ENCODE peak calls at places on chromosomes 16 and 17, in five cellular contexts. One of them, this sample, is unnamed.

GRCh38 chr16:6888536-6888935 is 444.1 kb upstream of the RBFOX1 start:
- DNase-seq in IMR-90: no peak
- DNase-seq in GM23338: no peak
- DNase-seq in OCI-LY7: no peak
- DNase-seq in K562: no peak
- DNase-seq in this sample: no peak

GRCh38 chr16:86884256-86884655 is 305.9 kb downstream of the FOXL1 start:
- DNase-seq in GM23338: peak; percentile 19
- DNase-seq in K562: no peak
- DNase-seq in OCI-LY7: no peak
- DNase-seq in IMR-90: no peak
- DNase-seq in this sample: no peak

GRCh38 chr16:73092236-73092781 is 44.4 kb upstream of the ZFHX3 start:
- DNase-seq in GM23338: no peak
- DNase-seq in IMR-90: no peak
- DNase-seq in K562: no peak
- DNase-seq in OCI-LY7: no peak
- DNase-seq in this sample: peak; percentile 52

GRCh38 chr17:1626333-1626732 is 2.3 kb downstream of the SLC43A2 start:
- DNase-seq in IMR-90: no peak
- DNase-seq in GM23338: no peak
- DNase-seq in OCI-LY7: no peak
- DNase-seq in K562: no peak
- DNase-seq in this sample: no peak

GRCh38 chr17:57045868-57046671 is 39.0 kb upstream of the AKAP1 start:
- DNase-seq in OCI-LY7: no peak
- DNase-seq in IMR-90: no peak
- DNase-seq in K562: no peak
- DNase-seq in GM23338: peak; percentile 44
- DNase-seq in this sample: no peak

GRCh38 chr17:31425646-31426045 is 34.2 kb downstream of the RAB11FIP4 start:
- DNase-seq in OCI-LY7: no peak
- DNase-seq in K562: no peak
- DNase-seq in GM23338: peak; percentile 45
- DNase-seq in IMR-90: no peak
- DNase-seq in this sample: no peak

GRCh38 chr17:13792314-13792713 is 190.6 kb upstream of the HS3ST3A1 start:
- DNase-seq in OCI-LY7: no peak
- DNase-seq in GM23338: no peak
- DNase-seq in IMR-90: peak; percentile 34
- DNase-seq in K562: no peak
- DNase-seq in this sample: no peak

GRCh38 chr16:87324411-87325275 is 7.5 kb upstream of the C16orf95 start:
- DNase-seq in OCI-LY7: peak; percentile 62
- DNase-seq in GM23338: peak; percentile 81
- DNase-seq in K562: peak; percentile 76
- DNase-seq in IMR-90: peak; percentile 10
- DNase-seq in this sample: peak; percentile 28

GRCh38 chr17:20189322-20189721 is 180.2 kb downstream of the SPECC1 start:
- DNase-seq in OCI-LY7: no peak
- DNase-seq in IMR-90: peak; percentile 68
- DNase-seq in GM23338: no peak
- DNase-seq in K562: peak; percentile 44
- DNase-seq in this sample: no peak

GRCh38 chr17:8479431-8479947 is 43.8 kb downstream of the NDEL1 start:
- DNase-seq in OCI-LY7: no peak
- DNase-seq in IMR-90: peak; percentile 71
- DNase-seq in GM23338: no peak
- DNase-seq in K562: no peak
- DNase-seq in this sample: no peak

GRCh38 chr17:8264836-8265542 is 15.9 kb downstream of the PFAS start:
- DNase-seq in OCI-LY7: no peak
- DNase-seq in K562: no peak
- DNase-seq in IMR-90: no peak
- DNase-seq in GM23338: no peak
- DNase-seq in this sample: no peak

GRCh38 chr17:58710948-58711552 is 18.6 kb downstream of the RAD51C start:
- DNase-seq in OCI-LY7: peak; percentile 70
- DNase-seq in IMR-90: peak; percentile 69
- DNase-seq in GM23338: peak; percentile 90
- DNase-seq in K562: peak; percentile 23
- DNase-seq in this sample: peak; percentile 73

GRCh38 chr17:11330871-11331270 is 89.9 kb downstream of the SHISA6 start:
- DNase-seq in OCI-LY7: no peak
- DNase-seq in IMR-90: peak; percentile 1
- DNase-seq in K562: no peak
- DNase-seq in GM23338: no peak
- DNase-seq in this sample: no peak

GRCh38 chr17:67223924-67224323 is 21.1 kb downstream of the HELZ start:
- DNase-seq in GM23338: no peak
- DNase-seq in IMR-90: no peak
- DNase-seq in K562: peak; percentile 69
- DNase-seq in OCI-LY7: no peak
- DNase-seq in this sample: no peak

GRCh38 chr17:72477529-72477928 is 356.7 kb downstream of the SOX9 start:
- DNase-seq in K562: no peak
- DNase-seq in GM23338: no peak
- DNase-seq in OCI-LY7: no peak
- DNase-seq in IMR-90: no peak
- DNase-seq in this sample: no peak

GRCh38 chr16:86515420-86515779 is 5.1 kb downstream of the FOXF1 start:
- DNase-seq in K562: no peak
- DNase-seq in GM23338: peak; percentile 82
- DNase-seq in IMR-90: peak; percentile 28
- DNase-seq in OCI-LY7: no peak
- DNase-seq in this sample: no peak

GRCh38 chr16:68215302-68215701 is 20.6 kb downstream of the ESRP2 start:
- DNase-seq in IMR-90: no peak
- DNase-seq in K562: no peak
- DNase-seq in GM23338: no peak
- DNase-seq in OCI-LY7: no peak
- DNase-seq in this sample: no peak

GRCh38 chr16:68219708-68220378 is 16.1 kb downstream of the ESRP2 start:
- DNase-seq in GM23338: no peak
- DNase-seq in OCI-LY7: no peak
- DNase-seq in IMR-90: no peak
- DNase-seq in K562: no peak
- DNase-seq in this sample: no peak

GRCh38 chr16:68216240-68216639 is 19.7 kb downstream of the ESRP2 start:
- DNase-seq in K562: no peak
- DNase-seq in OCI-LY7: no peak
- DNase-seq in GM23338: no peak
- DNase-seq in IMR-90: no peak
- DNase-seq in this sample: peak; percentile 44

DNA sequence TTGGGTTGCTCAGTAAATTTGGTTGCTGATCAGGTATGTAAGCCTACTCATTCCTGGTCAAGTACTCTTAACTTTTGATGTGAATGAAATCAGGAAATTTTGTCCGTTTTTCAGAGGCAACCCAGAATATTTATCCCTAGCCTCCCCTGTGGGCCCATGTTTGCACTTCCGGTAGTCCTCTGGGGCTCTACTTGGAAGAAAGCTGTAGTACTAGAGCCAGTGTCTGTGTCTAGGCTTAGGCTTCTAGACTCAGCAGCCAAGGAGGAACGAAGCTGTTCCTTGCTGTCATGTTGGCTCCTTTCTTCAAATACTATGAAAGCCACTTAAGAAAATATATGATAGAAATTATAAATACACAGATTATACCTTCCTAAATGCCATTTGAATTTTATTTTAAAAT is 21.2 kb downstream of the ESRP2 start:
- DNase-seq in K562: no peak
- DNase-seq in IMR-90: no peak
- DNase-seq in OCI-LY7: no peak
- DNase-seq in GM23338: no peak
- DNase-seq in this sample: no peak
- H3K36me3 ChIP-seq in K562: peaks cover 40% of the 10 kb centered on the region
- H3K36me3 ChIP-seq in IMR-90: peaks cover 2% of the 10 kb centered on the region
- H3K36me3 ChIP-seq in OCI-LY7: peaks cover 41% of the 10 kb centered on the region
- H3K36me3 ChIP-seq in GM23338: no peaks in the 10 kb centered on the region
- H3K36me3 ChIP-seq in this sample: no peaks in the 10 kb centered on the region

GRCh38 chr16:74892574-74893461 is 92.1 kb downstream of the WDR59 start:
- DNase-seq in IMR-90: no peak
- DNase-seq in K562: no peak
- DNase-seq in OCI-LY7: no peak
- DNase-seq in GM23338: no peak
- DNase-seq in this sample: no peak
- H3K36me3 ChIP-seq in IMR-90: peaks cover 27% of the 10 kb centered on the region
- H3K36me3 ChIP-seq in K562: peaks cover 78% of the 10 kb centered on the region
- H3K36me3 ChIP-seq in OCI-LY7: peaks cover 63% of the 10 kb centered on the region
- H3K36me3 ChIP-seq in GM23338: peaks cover 9% of the 10 kb centered on the region
- H3K36me3 ChIP-seq in this sample: peaks cover 18% of the 10 kb centered on the region

GRCh38 chr16:4361944-4362311 is 9.7 kb upstream of the VASN start:
- DNase-seq in K562: no peak
- DNase-seq in OCI-LY7: no peak
- DNase-seq in IMR-90: no peak
- DNase-seq in GM23338: no peak
- DNase-seq in this sample: no peak

GRCh38 chr16:4361033-4361943 is 10.2 kb upstream of the PAM16 start:
- DNase-seq in K562: no peak
- DNase-seq in OCI-LY7: no peak
- DNase-seq in IMR-90: no peak
- DNase-seq in GM23338: no peak
- DNase-seq in this sample: no peak

GRCh38 chr16:4364196-4365013 is 7.2 kb upstream of the VASN start:
- DNase-seq in K562: no peak
- DNase-seq in OCI-LY7: no peak
- DNase-seq in IMR-90: no peak
- DNase-seq in GM23338: no peak
- DNase-seq in this sample: no peak

GRCh38 chr16:4360538-4361021 is 9.5 kb upstream of the PAM16 start:
- DNase-seq in IMR-90: no peak
- DNase-seq in K562: peak; percentile 71
- DNase-seq in GM23338: no peak
- DNase-seq in OCI-LY7: no peak
- DNase-seq in this sample: no peak

DNA sequence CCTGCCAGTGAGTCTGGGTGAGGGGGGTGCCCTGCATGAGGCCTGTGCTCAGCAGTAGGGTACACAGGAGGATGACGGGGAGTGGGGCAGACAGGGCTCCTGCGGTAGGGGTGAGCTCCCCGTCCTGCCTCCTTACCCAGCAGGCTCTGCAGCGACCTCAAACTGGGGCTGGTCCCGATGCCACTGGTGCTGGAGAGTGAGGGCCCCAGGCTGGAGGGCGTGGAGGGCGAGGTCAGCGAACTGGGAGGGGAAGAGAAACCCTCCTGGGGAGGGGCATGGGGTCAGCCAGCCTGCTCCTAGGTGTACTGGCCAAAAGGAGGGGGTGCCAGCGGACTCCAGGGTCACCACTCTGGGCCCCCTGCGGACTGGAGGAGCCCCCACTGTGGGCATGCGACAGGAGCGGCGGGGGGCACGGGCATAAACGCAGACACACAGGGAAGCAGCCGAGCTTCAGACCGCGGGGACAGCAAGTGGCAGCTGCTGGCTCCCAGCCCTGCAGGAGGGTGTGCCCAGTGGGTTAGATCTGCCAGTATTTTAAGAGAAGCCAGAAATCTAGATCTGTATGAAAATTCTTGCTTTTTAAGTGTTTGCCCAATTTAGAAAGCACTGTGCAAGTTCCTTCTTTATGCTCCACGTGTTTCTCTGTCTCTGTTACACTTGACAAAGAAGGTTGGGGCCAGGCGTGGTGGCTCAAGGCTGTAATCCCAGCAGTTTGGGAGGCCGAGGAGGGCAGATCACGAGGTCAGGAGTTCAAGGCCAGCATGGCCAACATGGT is 9.0 kb upstream of the VASN start:
- DNase-seq in GM23338: no peak
- DNase-seq in OCI-LY7: peak; percentile 16
- DNase-seq in K562: no peak
- DNase-seq in IMR-90: no peak
- DNase-seq in this sample: no peak
- H3K36me3 ChIP-seq in GM23338: no peaks in the 10 kb centered on the region
- H3K36me3 ChIP-seq in OCI-LY7: peaks cover 83% of the 10 kb centered on the region
- H3K36me3 ChIP-seq in K562: peaks cover 65% of the 10 kb centered on the region
- H3K36me3 ChIP-seq in IMR-90: peaks cover 6% of the 10 kb centered on the region
- H3K36me3 ChIP-seq in this sample: peaks cover 26% of the 10 kb centered on the region

DNA sequence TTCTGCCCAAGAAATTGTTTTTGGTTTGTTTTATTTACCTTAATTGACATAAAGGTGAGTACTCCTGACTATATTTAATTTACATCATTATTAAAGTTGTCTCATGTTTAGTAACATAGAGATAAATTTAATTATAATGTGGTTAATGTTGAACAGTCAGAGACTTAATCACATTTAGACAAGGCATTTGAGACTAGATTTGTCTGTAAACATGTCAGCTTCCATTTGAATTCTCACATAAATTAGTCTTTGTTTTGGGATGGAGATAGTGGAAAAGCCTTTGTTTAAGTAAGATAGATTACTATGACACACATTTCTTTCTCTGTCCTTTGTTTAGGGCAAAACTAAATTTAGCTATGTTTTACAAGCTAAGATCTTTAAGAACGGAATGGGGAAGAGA is 18.5 kb upstream of the BCAS3 start:
- DNase-seq in OCI-LY7: no peak
- DNase-seq in GM23338: no peak
- DNase-seq in K562: no peak
- DNase-seq in IMR-90: no peak
- DNase-seq in this sample: no peak
- H3K36me3 ChIP-seq in OCI-LY7: peaks cover 42% of the 10 kb centered on the region
- H3K36me3 ChIP-seq in GM23338: peaks cover 6% of the 10 kb centered on the region
- H3K36me3 ChIP-seq in K562: peaks cover 32% of the 10 kb centered on the region
- H3K36me3 ChIP-seq in IMR-90: peaks cover 8% of the 10 kb centered on the region
- H3K36me3 ChIP-seq in this sample: peaks cover 2% of the 10 kb centered on the region

GRCh38 chr16:70320121-70320520 is 21.1 kb downstream of the DDX19B start:
- DNase-seq in K562: no peak
- DNase-seq in GM23338: no peak
- DNase-seq in IMR-90: no peak
- DNase-seq in OCI-LY7: no peak
- DNase-seq in this sample: no peak
- H3K36me3 ChIP-seq in K562: peaks cover 22% of the 10 kb centered on the region
- H3K36me3 ChIP-seq in GM23338: peaks cover 28% of the 10 kb centered on the region
- H3K36me3 ChIP-seq in IMR-90: peaks cover 31% of the 10 kb centered on the region
- H3K36me3 ChIP-seq in OCI-LY7: peaks cover 19% of the 10 kb centered on the region
- H3K36me3 ChIP-seq in this sample: no peaks in the 10 kb centered on the region

GRCh38 chr16:31225193-31225592 is 8.3 kb upstream of the PYDC1 start:
- DNase-seq in GM23338: no peak
- DNase-seq in OCI-LY7: no peak
- DNase-seq in K562: peak; percentile 27
- DNase-seq in IMR-90: no peak
- DNase-seq in this sample: no peak

GRCh38 chr16:31221357-31222160 is 4.6 kb upstream of the PYDC1 start:
- DNase-seq in OCI-LY7: no peak
- DNase-seq in IMR-90: no peak
- DNase-seq in K562: no peak
- DNase-seq in GM23338: no peak
- DNase-seq in this sample: no peak

GRCh38 chr16:31224092-31224955 is 7.4 kb upstream of the PYDC1 start:
- DNase-seq in IMR-90: no peak
- DNase-seq in OCI-LY7: no peak
- DNase-seq in K562: peak; percentile 7
- DNase-seq in GM23338: peak; percentile 43
- DNase-seq in this sample: no peak

GRCh38 chr16:31219154-31219741 is 2.3 kb upstream of the PYDC1 start:
- DNase-seq in IMR-90: no peak
- DNase-seq in K562: no peak
- DNase-seq in OCI-LY7: no peak
- DNase-seq in GM23338: no peak
- DNase-seq in this sample: no peak

GRCh38 chr16:31223044-31223443 is 6.1 kb upstream of the PYDC1 start:
- DNase-seq in IMR-90: no peak
- DNase-seq in GM23338: no peak
- DNase-seq in OCI-LY7: no peak
- DNase-seq in K562: peak; percentile 11
- DNase-seq in this sample: no peak
- H3K36me3 ChIP-seq in IMR-90: no peaks in the 10 kb centered on the region
- H3K36me3 ChIP-seq in GM23338: no peaks in the 10 kb centered on the region
- H3K36me3 ChIP-seq in OCI-LY7: no peaks in the 10 kb centered on the region
- H3K36me3 ChIP-seq in K562: no peaks in the 10 kb centered on the region
- H3K36me3 ChIP-seq in this sample: no peaks in the 10 kb centered on the region

GRCh38 chr17:37516131-37516561 is 26.5 kb downstream of the DUSP14 start:
- DNase-seq in OCI-LY7: no peak
- DNase-seq in GM23338: no peak
- DNase-seq in K562: no peak
- DNase-seq in IMR-90: peak; percentile 50
- DNase-seq in this sample: no peak
- H3K36me3 ChIP-seq in OCI-LY7: peaks cover 89% of the 10 kb centered on the region
- H3K36me3 ChIP-seq in GM23338: peaks cover 11% of the 10 kb centered on the region
- H3K36me3 ChIP-seq in K562: peaks cover 75% of the 10 kb centered on the region
- H3K36me3 ChIP-seq in IMR-90: peaks cover 43% of the 10 kb centered on the region
- H3K36me3 ChIP-seq in this sample: peaks cover 21% of the 10 kb centered on the region

This sample was measured in endothelial cell of umbilical vein.